ENCODE peak calls at places on chromosomes 5 and 9, in ten cellular contexts. U is stromal cell of bone marrow; E is Daoy; X is left ventricle myocardium superior; G is cardiac septum; L is GM12865; W is stimulated activated CD4-positive, alpha-beta T cell treated with anti-CD3 and anti-CD28 coated beads, TNF-alpha, amount 100 ng/mL, for 4 hours; T is GM06990; Z is T-helper 2 cell; K is DMS79 treated with DMSO at 0.1 percent for 48 hours. P is an unnamed sample.

GRCh38 chr5:179215576-179215975 is 129.7 kb downstream of the ADAMTS2 start:
- DNase-seq in K (no peak), W (no peak), X (no peak), Z (no peak), G (no peak), L (no peak), U (no peak), E (no peak), T (no peak), P (no peak)

GRCh38 chr5:157976429-157976828 is 117.5 kb upstream of the CLINT1 start:
- DNase-seq in G (no peak), T (no peak), X (no peak), Z (no peak), L (no peak), W (no peak), K (no peak), U (no peak), E (no peak), P (no peak)

GRCh38 chr5:159915913-159916840 is at the start of gene ADRA1B:
- DNase-seq in G (peak; percentile 84), K (peak; percentile 10), E (peak; percentile 86), X (peak; percentile 89), U (peak; percentile 28), T (peak; percentile 39), L (peak; percentile 32), W (peak; percentile 3), Z (no peak), P (peak; percentile 28)

GRCh38 chr5:177447066-177447610 is 524 bp downstream of the PRR7 start:
- DNase-seq in E (peak; percentile 79), Z (peak; percentile 53), W (peak; percentile 46), K (peak; percentile 3), U (no peak), X (peak; percentile 57), T (peak; percentile 77), G (no peak), L (peak; percentile 81), P (peak; percentile 68)

GRCh38 chr9:94870793-94871558 is 144.5 kb downstream of the AOPEP start:
- DNase-seq in Z (no peak), L (no peak), K (no peak), U (no peak), E (peak; percentile 91), X (peak; percentile 76), W (no peak), T (no peak), G (peak; percentile 87), P (no peak)

GRCh38 chr5:145500712-145501111 is 334.4 kb downstream of the PRELID2 start:
- DNase-seq in W (no peak), X (no peak), Z (no peak), T (no peak), L (no peak), K (no peak), E (no peak), U (no peak), G (no peak), P (no peak)

GRCh38 chr5:59236448-59236847 is 653.6 kb downstream of the RAB3C start:
- DNase-seq in E (peak; percentile 19), L (no peak), U (no peak), K (no peak), X (peak; percentile 32), Z (no peak), G (no peak), W (no peak), T (no peak), P (no peak)

GRCh38 chr9:18890372-18890771 is 142.6 kb downstream of the SAXO1 start:
- DNase-seq in K (peak; percentile 41), W (no peak), G (no peak), E (peak; percentile 28), U (peak; percentile 67), Z (no peak), L (peak; percentile 56), T (no peak), X (no peak), P (no peak)

GRCh38 chr5:143648696-143649095 is 163.3 kb upstream of the HMHB1 start:
- DNase-seq in X (no peak), W (no peak), E (no peak), L (peak; percentile 39), K (no peak), U (no peak), Z (no peak), T (no peak), G (no peak), P (no peak)

GRCh38 chr5:123075521-123076163 is 13.4 kb upstream of the PRDM6 start:
- DNase-seq in Z (no peak), L (no peak), T (no peak), U (no peak), X (no peak), G (no peak), E (no peak), W (no peak), K (no peak), P (no peak)

GRCh38 chr5:39440964-39441363 is 16.2 kb upstream of the DAB2 start:
- DNase-seq in W (no peak), L (no peak), K (no peak), U (no peak), E (no peak), Z (no peak), G (no peak), T (no peak), X (no peak), P (no peak)

GRCh38 chr9:115680226-115680625 is 473.4 kb upstream of the PAPPA start:
- DNase-seq in X (no peak), W (no peak), L (no peak), E (peak; percentile 51), T (no peak), Z (no peak), G (no peak), U (no peak), K (no peak), P (no peak)

P was measured in natural killer cell.